ENCODE peak calls at places on chromosome 16, in nine cellular contexts. One of them, this sample, is unnamed.

GRCh38 chr16:3902731-3903130 is 22.2 kb upstream of the CREBBP start:
- DNase-seq in stomach: no peak
- DNase-seq in cardiac muscle cell: no peak
- DNase-seq in progenitor cell of endocrine pancreas: no peak
- DNase-seq in AG04450: no peak
- DNase-seq in left lung: no peak
- DNase-seq in upper lobe of right lung: peak
- DNase-seq in HFFc6: no peak
- DNase-seq in heart right ventricle: no peak
- DNase-seq in this sample: no peak

GRCh38 chr16:11835891-11836652 is 15.3 kb downstream of the RSL1D1 start:
- DNase-seq in stomach: no peak
- DNase-seq in progenitor cell of endocrine pancreas: no peak
- DNase-seq in AG04450: no peak
- DNase-seq in upper lobe of right lung: peak
- DNase-seq in left lung: no peak
- DNase-seq in heart right ventricle: no peak
- DNase-seq in HFFc6: peak
- DNase-seq in cardiac muscle cell: peak
- DNase-seq in this sample: peak

GRCh38 chr16:48441863-48442279 is 56.7 kb upstream of the SIAH1 start:
- DNase-seq in stomach: no peak
- DNase-seq in cardiac muscle cell: no peak
- DNase-seq in progenitor cell of endocrine pancreas: no peak
- DNase-seq in heart right ventricle: no peak
- DNase-seq in HFFc6: no peak
- DNase-seq in left lung: no peak
- DNase-seq in upper lobe of right lung: no peak
- DNase-seq in AG04450: no peak
- DNase-seq in this sample: no peak

GRCh38 chr16:72815348-72816318 is 232.3 kb downstream of the ZFHX3 start:
- DNase-seq in upper lobe of right lung: no peak
- DNase-seq in HFFc6: no peak
- DNase-seq in AG04450: no peak
- DNase-seq in progenitor cell of endocrine pancreas: no peak
- DNase-seq in cardiac muscle cell: no peak
- DNase-seq in stomach: no peak
- DNase-seq in heart right ventricle: no peak
- DNase-seq in left lung: no peak
- DNase-seq in this sample: no peak

GRCh38 chr16:69301187-69301586 is 10.0 kb upstream of the VPS4A start:
- DNase-seq in stomach: no peak
- DNase-seq in progenitor cell of endocrine pancreas: no peak
- DNase-seq in upper lobe of right lung: no peak
- DNase-seq in cardiac muscle cell: no peak
- DNase-seq in HFFc6: no peak
- DNase-seq in left lung: no peak
- DNase-seq in AG04450: no peak
- DNase-seq in heart right ventricle: no peak
- DNase-seq in this sample: no peak

GRCh38 chr16:15434425-15435215 is at the start of gene BMERB1:
- DNase-seq in cardiac muscle cell: peak
- DNase-seq in HFFc6: peak
- DNase-seq in AG04450: no peak
- DNase-seq in stomach: peak
- DNase-seq in left lung: no peak
- DNase-seq in heart right ventricle: peak
- DNase-seq in upper lobe of right lung: peak
- DNase-seq in progenitor cell of endocrine pancreas: peak
- DNase-seq in this sample: peak

GRCh38 chr16:3171855-3172593 is 16.0 kb upstream of the OR1F1 start:
- DNase-seq in AG04450: no peak
- DNase-seq in progenitor cell of endocrine pancreas: no peak
- DNase-seq in cardiac muscle cell: no peak
- DNase-seq in stomach: no peak
- DNase-seq in upper lobe of right lung: no peak
- DNase-seq in left lung: no peak
- DNase-seq in heart right ventricle: no peak
- DNase-seq in HFFc6: peak
- DNase-seq in this sample: peak

GRCh38 chr16:82631701-82632685 is 5.2 kb downstream of the CDH13 start:
- DNase-seq in progenitor cell of endocrine pancreas: no peak
- DNase-seq in AG04450: no peak
- DNase-seq in left lung: no peak
- DNase-seq in heart right ventricle: no peak
- DNase-seq in HFFc6: no peak
- DNase-seq in cardiac muscle cell: no peak
- DNase-seq in stomach: no peak
- DNase-seq in upper lobe of right lung: no peak
- DNase-seq in this sample: no peak

GRCh38 chr16:6570520-6570919 is 762.1 kb upstream of the RBFOX1 start:
- DNase-seq in left lung: no peak
- DNase-seq in AG04450: no peak
- DNase-seq in heart right ventricle: no peak
- DNase-seq in HFFc6: no peak
- DNase-seq in upper lobe of right lung: no peak
- DNase-seq in progenitor cell of endocrine pancreas: no peak
- DNase-seq in stomach: no peak
- DNase-seq in cardiac muscle cell: no peak
- DNase-seq in this sample: no peak

GRCh38 chr16:6574146-6574545 is 758.5 kb upstream of the RBFOX1 start:
- DNase-seq in AG04450: no peak
- DNase-seq in upper lobe of right lung: no peak
- DNase-seq in HFFc6: no peak
- DNase-seq in cardiac muscle cell: no peak
- DNase-seq in heart right ventricle: no peak
- DNase-seq in left lung: no peak
- DNase-seq in progenitor cell of endocrine pancreas: no peak
- DNase-seq in stomach: no peak
- DNase-seq in this sample: no peak

GRCh38 chr16:6571044-6571443 is 761.6 kb upstream of the RBFOX1 start:
- DNase-seq in left lung: no peak
- DNase-seq in AG04450: no peak
- DNase-seq in progenitor cell of endocrine pancreas: no peak
- DNase-seq in heart right ventricle: no peak
- DNase-seq in upper lobe of right lung: no peak
- DNase-seq in HFFc6: no peak
- DNase-seq in stomach: no peak
- DNase-seq in cardiac muscle cell: no peak
- DNase-seq in this sample: peak

GRCh38 chr16:6576646-6577045 is 756.0 kb upstream of the RBFOX1 start:
- DNase-seq in heart right ventricle: no peak
- DNase-seq in HFFc6: no peak
- DNase-seq in left lung: no peak
- DNase-seq in stomach: no peak
- DNase-seq in AG04450: no peak
- DNase-seq in progenitor cell of endocrine pancreas: no peak
- DNase-seq in upper lobe of right lung: no peak
- DNase-seq in cardiac muscle cell: no peak
- DNase-seq in this sample: no peak

GRCh38 chr16:6573577-6573976 is 759.1 kb upstream of the RBFOX1 start:
- DNase-seq in left lung: peak
- DNase-seq in upper lobe of right lung: peak
- DNase-seq in heart right ventricle: peak
- DNase-seq in progenitor cell of endocrine pancreas: peak
- DNase-seq in AG04450: no peak
- DNase-seq in stomach: no peak
- DNase-seq in HFFc6: no peak
- DNase-seq in cardiac muscle cell: no peak
- DNase-seq in this sample: peak
- TF ChIP-seq CTCF in left lung: no peak
- TF ChIP-seq CTCF in upper lobe of right lung: no peak
- TF ChIP-seq CTCF in heart right ventricle: no peak
- TF ChIP-seq CTCF in progenitor cell of endocrine pancreas: peak
- TF ChIP-seq CTCF in AG04450: no peak
- TF ChIP-seq CTCF in stomach: no peak
- TF ChIP-seq CTCF in HFFc6: no peak
- TF ChIP-seq CTCF in cardiac muscle cell: no peak
- TF ChIP-seq CTCF in this sample: peak

GRCh38 chr16:1539720-1540555 is 6.5 kb downstream of the TMEM204 start:
- DNase-seq in stomach: no peak
- DNase-seq in progenitor cell of endocrine pancreas: no peak
- DNase-seq in left lung: peak
- DNase-seq in upper lobe of right lung: no peak
- DNase-seq in cardiac muscle cell: no peak
- DNase-seq in HFFc6: no peak
- DNase-seq in AG04450: no peak
- DNase-seq in heart right ventricle: no peak
- DNase-seq in this sample: no peak

GRCh38 chr16:1537138-1537577 is 3.7 kb downstream of the TMEM204 start:
- DNase-seq in AG04450: no peak
- DNase-seq in left lung: peak
- DNase-seq in HFFc6: no peak
- DNase-seq in heart right ventricle: peak
- DNase-seq in upper lobe of right lung: peak
- DNase-seq in cardiac muscle cell: no peak
- DNase-seq in stomach: no peak
- DNase-seq in progenitor cell of endocrine pancreas: no peak
- DNase-seq in this sample: peak

GRCh38 chr16:1537763-1538289 is 4.4 kb downstream of the TMEM204 start:
- DNase-seq in stomach: no peak
- DNase-seq in HFFc6: no peak
- DNase-seq in upper lobe of right lung: no peak
- DNase-seq in left lung: peak
- DNase-seq in cardiac muscle cell: no peak
- DNase-seq in progenitor cell of endocrine pancreas: no peak
- DNase-seq in AG04450: no peak
- DNase-seq in heart right ventricle: peak
- DNase-seq in this sample: no peak

GRCh38 chr16:1540556-1540855 is 7.0 kb downstream of the TMEM204 start:
- DNase-seq in upper lobe of right lung: no peak
- DNase-seq in HFFc6: no peak
- DNase-seq in progenitor cell of endocrine pancreas: no peak
- DNase-seq in left lung: no peak
- DNase-seq in stomach: no peak
- DNase-seq in heart right ventricle: no peak
- DNase-seq in cardiac muscle cell: no peak
- DNase-seq in AG04450: no peak
- DNase-seq in this sample: no peak

DNA sequence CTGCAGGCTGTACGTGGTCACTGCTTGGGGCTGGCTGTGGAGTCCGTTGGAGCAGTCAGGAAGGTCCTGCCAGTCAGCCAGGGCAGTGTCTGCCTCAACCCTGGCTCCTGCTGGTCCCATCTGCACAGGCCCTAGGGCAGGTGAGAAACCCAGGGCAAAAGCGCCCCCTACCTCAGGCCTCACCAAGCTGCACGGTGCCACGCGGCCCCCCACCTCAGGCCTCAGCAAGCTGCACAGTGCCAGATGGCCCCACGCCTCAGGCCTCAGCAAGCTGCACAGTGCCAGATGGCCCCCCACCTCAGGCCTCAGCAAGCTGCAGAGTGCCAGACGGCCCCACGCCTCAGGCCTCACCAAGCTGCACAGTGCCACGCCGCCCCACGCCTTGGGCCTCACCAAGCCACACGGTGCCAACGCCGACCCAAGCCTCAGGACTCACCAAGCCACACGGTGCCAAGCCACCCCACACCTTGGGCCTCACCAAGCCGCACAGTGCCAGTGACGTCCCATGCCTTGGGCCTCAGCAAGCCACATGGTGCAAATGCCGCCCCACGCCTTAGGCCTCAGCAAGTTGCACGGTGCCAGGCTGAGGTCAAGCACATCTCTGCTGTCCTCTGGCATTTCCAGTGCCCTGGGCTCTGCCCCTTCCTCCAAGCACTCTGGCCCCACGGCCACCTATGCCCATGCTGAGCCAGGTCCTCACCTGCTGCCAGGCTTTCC is 5.5 kb downstream of the TMEM204 start:
- DNase-seq in heart right ventricle: peak
- DNase-seq in upper lobe of right lung: no peak
- DNase-seq in AG04450: no peak
- DNase-seq in HFFc6: no peak
- DNase-seq in stomach: no peak
- DNase-seq in left lung: peak
- DNase-seq in progenitor cell of endocrine pancreas: no peak
- DNase-seq in cardiac muscle cell: no peak
- DNase-seq in this sample: no peak
- TF ChIP-seq CTCF in heart right ventricle: no peak
- TF ChIP-seq CTCF in upper lobe of right lung: no peak
- TF ChIP-seq CTCF in AG04450: no peak
- TF ChIP-seq CTCF in HFFc6: no peak
- TF ChIP-seq CTCF in stomach: no peak
- TF ChIP-seq CTCF in left lung: no peak
- TF ChIP-seq CTCF in progenitor cell of endocrine pancreas: no peak
- TF ChIP-seq CTCF in cardiac muscle cell: no peak
- TF ChIP-seq CTCF in this sample: no peak

DNA sequence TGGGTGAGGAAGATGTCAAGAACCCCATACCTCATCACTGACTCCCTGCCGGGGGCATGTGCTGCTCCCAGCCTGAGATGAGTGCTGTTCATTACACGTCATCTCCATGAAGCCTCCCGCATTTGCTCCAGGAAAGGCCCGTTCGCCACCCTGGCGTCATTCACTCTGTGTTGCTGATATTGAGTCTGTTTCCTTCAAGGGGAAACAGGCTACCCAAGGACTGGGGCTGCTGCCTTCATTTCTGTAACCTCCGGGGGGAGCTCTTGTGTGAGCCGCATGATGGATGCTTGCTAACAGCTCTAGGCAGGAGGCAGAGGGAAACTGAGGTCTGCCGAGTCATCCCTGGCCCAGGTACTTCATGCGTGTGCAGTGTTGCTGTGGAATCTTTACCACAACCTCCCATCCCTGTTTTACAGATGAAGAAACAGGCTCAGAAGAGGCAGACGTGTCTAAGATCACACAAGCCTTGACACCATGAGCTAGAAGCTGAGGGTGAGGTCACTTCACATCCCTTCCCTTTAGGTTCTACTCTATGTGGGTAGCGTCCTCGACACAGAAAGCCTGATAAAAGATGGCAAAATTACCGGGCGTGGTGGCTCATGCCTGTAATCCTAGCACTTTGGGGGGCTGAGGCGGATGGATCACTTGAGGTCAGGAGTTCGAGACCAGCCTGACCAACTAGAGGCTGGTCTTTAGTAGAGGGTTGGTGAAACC is 3.5 kb upstream of the ARMC5 start:
- DNase-seq in cardiac muscle cell: peak
- DNase-seq in progenitor cell of endocrine pancreas: no peak
- DNase-seq in upper lobe of right lung: peak
- DNase-seq in AG04450: no peak
- DNase-seq in left lung: no peak
- DNase-seq in heart right ventricle: no peak
- DNase-seq in stomach: no peak
- DNase-seq in HFFc6: no peak
- DNase-seq in this sample: no peak
- TF ChIP-seq CTCF in cardiac muscle cell: peak
- TF ChIP-seq CTCF in progenitor cell of endocrine pancreas: peak
- TF ChIP-seq CTCF in upper lobe of right lung: peak
- TF ChIP-seq CTCF in AG04450: peak
- TF ChIP-seq CTCF in left lung: no peak
- TF ChIP-seq CTCF in heart right ventricle: peak
- TF ChIP-seq CTCF in stomach: no peak
- TF ChIP-seq CTCF in HFFc6: peak
- TF ChIP-seq CTCF in this sample: no peak

DNA sequence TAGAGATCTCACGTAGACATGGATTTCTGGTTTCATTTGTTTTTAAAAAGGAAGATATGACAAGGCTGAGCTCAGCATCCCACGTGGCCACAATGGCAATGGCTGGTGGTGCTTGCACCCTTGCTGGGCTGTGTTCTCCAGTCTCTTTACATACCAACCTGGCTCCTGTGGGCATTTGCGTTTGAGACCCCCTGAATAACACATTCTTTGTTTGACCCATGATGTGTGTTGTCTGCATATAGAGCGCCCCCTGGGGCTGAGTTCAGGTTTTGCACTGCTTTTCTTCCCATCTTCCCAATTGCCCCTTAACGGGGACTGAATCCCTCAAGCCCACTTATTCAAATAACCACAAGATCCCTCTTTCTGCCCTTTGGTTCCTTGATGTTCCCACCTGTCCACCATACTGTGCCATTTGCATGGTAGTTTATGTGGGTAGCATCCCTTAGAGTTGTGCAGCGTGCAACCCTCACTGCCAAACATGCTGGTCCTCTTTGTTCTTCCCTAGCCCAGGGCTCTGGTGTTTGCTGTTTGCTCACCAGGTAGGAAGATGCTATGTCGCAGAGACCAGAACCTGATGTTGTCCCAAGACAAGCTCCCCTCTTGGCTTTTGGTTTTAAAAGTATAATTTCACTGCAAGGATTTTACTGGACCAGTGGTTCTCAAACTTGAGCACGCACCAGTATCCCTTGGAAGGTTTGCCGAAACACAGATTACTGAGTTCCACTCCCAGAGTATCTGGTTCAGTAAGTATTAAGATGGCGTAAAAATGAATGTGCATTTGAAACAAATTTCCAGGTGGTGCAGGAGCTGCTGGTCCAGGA is 38.5 kb upstream of the NKD1 start:
- DNase-seq in upper lobe of right lung: no peak
- DNase-seq in AG04450: no peak
- DNase-seq in heart right ventricle: no peak
- DNase-seq in HFFc6: no peak
- DNase-seq in cardiac muscle cell: peak
- DNase-seq in left lung: no peak
- DNase-seq in progenitor cell of endocrine pancreas: no peak
- DNase-seq in stomach: peak
- DNase-seq in this sample: no peak
- TF ChIP-seq CTCF in upper lobe of right lung: peak
- TF ChIP-seq CTCF in AG04450: peak
- TF ChIP-seq CTCF in heart right ventricle: no peak
- TF ChIP-seq CTCF in HFFc6: peak
- TF ChIP-seq CTCF in cardiac muscle cell: peak
- TF ChIP-seq CTCF in left lung: peak
- TF ChIP-seq CTCF in progenitor cell of endocrine pancreas: peak
- TF ChIP-seq CTCF in stomach: peak
- TF ChIP-seq CTCF in this sample: peak

This sample was measured in nephron progenitor cell.